ENCODE peak calls at places on chromosomes 12 and 14, in seven cellular contexts. One of them, this sample, is unnamed.

GRCh38 chr12:127174881-127175280 is 1092.1 kb upstream of the TMEM132C start:
- DNase-seq in NCI-H187: no peak
- DNase-seq in adipocyte: no peak
- DNase-seq in progenitor cell of endocrine pancreas: no peak
- DNase-seq in hepatic stellate cell: no peak
- DNase-seq in fibroblast of mammary gland: peak
- DNase-seq in NCI-H1105: no peak
- DNase-seq in this sample: no peak

GRCh38 chr12:4355843-4356327 is 23.6 kb downstream of the FGF23 start:
- DNase-seq in fibroblast of mammary gland: peak
- DNase-seq in adipocyte: peak
- DNase-seq in NCI-H187: no peak
- DNase-seq in progenitor cell of endocrine pancreas: peak
- DNase-seq in NCI-H1105: peak
- DNase-seq in hepatic stellate cell: no peak
- DNase-seq in this sample: no peak

GRCh38 chr12:49901986-49902385 is 1.7 kb downstream of the FAIM2 start:
- DNase-seq in NCI-H1105: no peak
- DNase-seq in hepatic stellate cell: no peak
- DNase-seq in progenitor cell of endocrine pancreas: no peak
- DNase-seq in adipocyte: no peak
- DNase-seq in fibroblast of mammary gland: no peak
- DNase-seq in NCI-H187: no peak
- DNase-seq in this sample: no peak

GRCh38 chr12:115473257-115473956 is 789.4 kb upstream of the TBX3 start:
- DNase-seq in NCI-H1105: no peak
- DNase-seq in adipocyte: no peak
- DNase-seq in NCI-H187: no peak
- DNase-seq in progenitor cell of endocrine pancreas: no peak
- DNase-seq in hepatic stellate cell: no peak
- DNase-seq in fibroblast of mammary gland: no peak
- DNase-seq in this sample: no peak

GRCh38 chr12:49825360-49825970 is 2.7 kb downstream of the NCKAP5L start:
- DNase-seq in NCI-H1105: no peak
- DNase-seq in NCI-H187: no peak
- DNase-seq in progenitor cell of endocrine pancreas: no peak
- DNase-seq in adipocyte: peak
- DNase-seq in fibroblast of mammary gland: peak
- DNase-seq in hepatic stellate cell: no peak
- DNase-seq in this sample: no peak

GRCh38 chr14:105138021-105138541 is 30.5 kb downstream of the JAG2 start:
- DNase-seq in NCI-H187: no peak
- DNase-seq in NCI-H1105: no peak
- DNase-seq in progenitor cell of endocrine pancreas: no peak
- DNase-seq in adipocyte: no peak
- DNase-seq in hepatic stellate cell: no peak
- DNase-seq in fibroblast of mammary gland: no peak
- DNase-seq in this sample: no peak

GRCh38 chr12:12628013-12628412 is 16.3 kb downstream of the CREBL2 start:
- DNase-seq in progenitor cell of endocrine pancreas: no peak
- DNase-seq in adipocyte: peak
- DNase-seq in NCI-H187: no peak
- DNase-seq in hepatic stellate cell: no peak
- DNase-seq in NCI-H1105: no peak
- DNase-seq in fibroblast of mammary gland: peak
- DNase-seq in this sample: no peak

GRCh38 chr12:26121323-26121740 is 3.5 kb downstream of the BHLHE41 start:
- DNase-seq in NCI-H187: no peak
- DNase-seq in progenitor cell of endocrine pancreas: no peak
- DNase-seq in NCI-H1105: no peak
- DNase-seq in adipocyte: no peak
- DNase-seq in fibroblast of mammary gland: no peak
- DNase-seq in hepatic stellate cell: no peak
- DNase-seq in this sample: no peak

GRCh38 chr12:107415834-107416233 is 269.8 kb upstream of the PWP1 start:
- DNase-seq in NCI-H1105: no peak
- DNase-seq in progenitor cell of endocrine pancreas: no peak
- DNase-seq in NCI-H187: no peak
- DNase-seq in adipocyte: peak
- DNase-seq in fibroblast of mammary gland: peak
- DNase-seq in hepatic stellate cell: no peak
- DNase-seq in this sample: no peak

GRCh38 chr12:91746976-91747375 is 398.7 kb downstream of the BTG1 start:
- DNase-seq in progenitor cell of endocrine pancreas: no peak
- DNase-seq in NCI-H1105: no peak
- DNase-seq in hepatic stellate cell: no peak
- DNase-seq in adipocyte: no peak
- DNase-seq in NCI-H187: no peak
- DNase-seq in fibroblast of mammary gland: peak
- DNase-seq in this sample: no peak

GRCh38 chr12:62581288-62582064 is 114.8 kb downstream of the MON2 start:
- DNase-seq in NCI-H187: no peak
- DNase-seq in fibroblast of mammary gland: peak
- DNase-seq in hepatic stellate cell: peak
- DNase-seq in adipocyte: peak
- DNase-seq in progenitor cell of endocrine pancreas: no peak
- DNase-seq in NCI-H1105: no peak
- DNase-seq in this sample: no peak

GRCh38 chr14:103259801-103260628 is 74.0 kb upstream of the EIF5 start:
- DNase-seq in adipocyte: no peak
- DNase-seq in NCI-H187: no peak
- DNase-seq in progenitor cell of endocrine pancreas: no peak
- DNase-seq in hepatic stellate cell: no peak
- DNase-seq in NCI-H1105: no peak
- DNase-seq in fibroblast of mammary gland: no peak
- DNase-seq in this sample: no peak

GRCh38 chr12:55850893-55851292 is 8.2 kb upstream of the MMP19 start:
- DNase-seq in fibroblast of mammary gland: peak
- DNase-seq in adipocyte: peak
- DNase-seq in hepatic stellate cell: no peak
- DNase-seq in progenitor cell of endocrine pancreas: no peak
- DNase-seq in NCI-H1105: no peak
- DNase-seq in NCI-H187: no peak
- DNase-seq in this sample: no peak

GRCh38 chr14:92794547-92794941 is 439 bp downstream of the GOLGA5 start:
- DNase-seq in NCI-H1105: no peak
- DNase-seq in NCI-H187: no peak
- DNase-seq in adipocyte: peak
- DNase-seq in hepatic stellate cell: no peak
- DNase-seq in fibroblast of mammary gland: peak
- DNase-seq in progenitor cell of endocrine pancreas: no peak
- DNase-seq in this sample: no peak

GRCh38 chr14:91364524-91365270 is 52.9 kb downstream of the CCDC88C start:
- DNase-seq in fibroblast of mammary gland: no peak
- DNase-seq in hepatic stellate cell: no peak
- DNase-seq in adipocyte: no peak
- DNase-seq in progenitor cell of endocrine pancreas: no peak
- DNase-seq in NCI-H187: no peak
- DNase-seq in NCI-H1105: no peak
- DNase-seq in this sample: no peak

GRCh38 chr12:124827588-124828184 is 36.0 kb downstream of the SCARB1 start:
- DNase-seq in NCI-H1105: no peak
- DNase-seq in fibroblast of mammary gland: no peak
- DNase-seq in hepatic stellate cell: no peak
- DNase-seq in adipocyte: no peak
- DNase-seq in progenitor cell of endocrine pancreas: no peak
- DNase-seq in NCI-H187: no peak
- DNase-seq in this sample: no peak

GRCh38 chr12:13177373-13177772 is 19.2 kb upstream of the EMP1 start:
- DNase-seq in fibroblast of mammary gland: peak
- DNase-seq in progenitor cell of endocrine pancreas: no peak
- DNase-seq in NCI-H1105: no peak
- DNase-seq in hepatic stellate cell: no peak
- DNase-seq in adipocyte: no peak
- DNase-seq in NCI-H187: no peak
- DNase-seq in this sample: no peak

GRCh38 chr12:25130741-25131188 is 64.2 kb downstream of the DNAI7 start:
- DNase-seq in fibroblast of mammary gland: peak
- DNase-seq in adipocyte: peak
- DNase-seq in NCI-H187: no peak
- DNase-seq in hepatic stellate cell: peak
- DNase-seq in NCI-H1105: peak
- DNase-seq in progenitor cell of endocrine pancreas: no peak
- DNase-seq in this sample: no peak

GRCh38 chr12:48779869-48780268 is 9.0 kb downstream of the ADCY6 start:
- DNase-seq in fibroblast of mammary gland: peak
- DNase-seq in hepatic stellate cell: peak
- DNase-seq in NCI-H1105: no peak
- DNase-seq in NCI-H187: no peak
- DNase-seq in adipocyte: peak
- DNase-seq in progenitor cell of endocrine pancreas: no peak
- DNase-seq in this sample: peak

GRCh38 chr12:101670007-101670671 is 27.3 kb upstream of the CHPT1 start:
- DNase-seq in hepatic stellate cell: peak
- DNase-seq in progenitor cell of endocrine pancreas: no peak
- DNase-seq in NCI-H187: no peak
- DNase-seq in fibroblast of mammary gland: peak
- DNase-seq in NCI-H1105: no peak
- DNase-seq in adipocyte: peak
- DNase-seq in this sample: peak

GRCh38 chr14:99968156-99968920 is 96.9 kb upstream of the EVL start:
- DNase-seq in progenitor cell of endocrine pancreas: no peak
- DNase-seq in hepatic stellate cell: peak
- DNase-seq in NCI-H187: no peak
- DNase-seq in NCI-H1105: no peak
- DNase-seq in fibroblast of mammary gland: peak
- DNase-seq in adipocyte: peak
- DNase-seq in this sample: no peak

GRCh38 chr12:52650520-52651081 is 1.4 kb downstream of the KRT2 start:
- DNase-seq in fibroblast of mammary gland: peak
- DNase-seq in NCI-H187: no peak
- DNase-seq in adipocyte: no peak
- DNase-seq in progenitor cell of endocrine pancreas: no peak
- DNase-seq in NCI-H1105: no peak
- DNase-seq in hepatic stellate cell: peak
- DNase-seq in this sample: no peak

GRCh38 chr12:84599539-84599938 is 313.1 kb downstream of the SLC6A15 start:
- DNase-seq in adipocyte: peak
- DNase-seq in NCI-H1105: no peak
- DNase-seq in NCI-H187: no peak
- DNase-seq in progenitor cell of endocrine pancreas: no peak
- DNase-seq in hepatic stellate cell: no peak
- DNase-seq in fibroblast of mammary gland: peak
- DNase-seq in this sample: no peak

GRCh38 chr14:60304509-60304908 is 55.5 kb downstream of the PPM1A start:
- DNase-seq in NCI-H187: no peak
- DNase-seq in fibroblast of mammary gland: no peak
- DNase-seq in adipocyte: no peak
- DNase-seq in hepatic stellate cell: no peak
- DNase-seq in progenitor cell of endocrine pancreas: no peak
- DNase-seq in NCI-H1105: no peak
- DNase-seq in this sample: no peak

GRCh38 chr14:92551066-92551841 is 37.7 kb downstream of the RIN3 start:
- DNase-seq in adipocyte: no peak
- DNase-seq in NCI-H1105: no peak
- DNase-seq in hepatic stellate cell: no peak
- DNase-seq in NCI-H187: no peak
- DNase-seq in progenitor cell of endocrine pancreas: no peak
- DNase-seq in fibroblast of mammary gland: no peak
- DNase-seq in this sample: no peak

GRCh38 chr12:50581226-50582184 is 76.7 kb downstream of the DIP2B start:
- DNase-seq in adipocyte: peak
- DNase-seq in NCI-H1105: no peak
- DNase-seq in NCI-H187: no peak
- DNase-seq in hepatic stellate cell: no peak
- DNase-seq in progenitor cell of endocrine pancreas: no peak
- DNase-seq in fibroblast of mammary gland: peak
- DNase-seq in this sample: no peak

GRCh38 chr14:105039458-105040205 is 18.7 kb upstream of the CDCA4 start:
- DNase-seq in NCI-H1105: no peak
- DNase-seq in adipocyte: no peak
- DNase-seq in hepatic stellate cell: no peak
- DNase-seq in progenitor cell of endocrine pancreas: no peak
- DNase-seq in NCI-H187: no peak
- DNase-seq in fibroblast of mammary gland: no peak
- DNase-seq in this sample: no peak

GRCh38 chr14:31263485-31264133 is 56.0 kb upstream of the HECTD1 start:
- DNase-seq in adipocyte: peak
- DNase-seq in progenitor cell of endocrine pancreas: no peak
- DNase-seq in NCI-H1105: no peak
- DNase-seq in fibroblast of mammary gland: peak
- DNase-seq in NCI-H187: no peak
- DNase-seq in hepatic stellate cell: peak
- DNase-seq in this sample: no peak

GRCh38 chr14:81436296-81437138 is 36.4 kb upstream of the STON2 start:
- DNase-seq in NCI-H187: peak
- DNase-seq in fibroblast of mammary gland: peak
- DNase-seq in adipocyte: peak
- DNase-seq in progenitor cell of endocrine pancreas: peak
- DNase-seq in NCI-H1105: peak
- DNase-seq in hepatic stellate cell: peak
- DNase-seq in this sample: no peak

GRCh38 chr14:72479471-72479931 is 414.4 kb downstream of the DPF3 start:
- DNase-seq in adipocyte: no peak
- DNase-seq in fibroblast of mammary gland: no peak
- DNase-seq in progenitor cell of endocrine pancreas: no peak
- DNase-seq in NCI-H1105: no peak
- DNase-seq in NCI-H187: no peak
- DNase-seq in hepatic stellate cell: no peak
- DNase-seq in this sample: no peak

GRCh38 chr14:103711516-103712431 is 3.5 kb downstream of the XRCC3 start:
- DNase-seq in progenitor cell of endocrine pancreas: no peak
- DNase-seq in hepatic stellate cell: no peak
- DNase-seq in fibroblast of mammary gland: no peak
- DNase-seq in adipocyte: no peak
- DNase-seq in NCI-H187: no peak
- DNase-seq in NCI-H1105: no peak
- DNase-seq in this sample: no peak

GRCh38 chr14:83085141-83085540 is 1551.5 kb upstream of the SEL1L start:
- DNase-seq in progenitor cell of endocrine pancreas: no peak
- DNase-seq in fibroblast of mammary gland: no peak
- DNase-seq in hepatic stellate cell: no peak
- DNase-seq in adipocyte: no peak
- DNase-seq in NCI-H1105: no peak
- DNase-seq in NCI-H187: no peak
- DNase-seq in this sample: no peak

GRCh38 chr14:97120204-97121120 is 323.3 kb downstream of the VRK1 start:
- DNase-seq in NCI-H187: no peak
- DNase-seq in hepatic stellate cell: no peak
- DNase-seq in fibroblast of mammary gland: no peak
- DNase-seq in NCI-H1105: no peak
- DNase-seq in adipocyte: no peak
- DNase-seq in progenitor cell of endocrine pancreas: no peak
- DNase-seq in this sample: no peak

GRCh38 chr12:51321882-51322281 is 2.1 kb downstream of the BIN2 start:
- DNase-seq in NCI-H1105: no peak
- DNase-seq in NCI-H187: no peak
- DNase-seq in progenitor cell of endocrine pancreas: no peak
- DNase-seq in hepatic stellate cell: no peak
- DNase-seq in adipocyte: no peak
- DNase-seq in fibroblast of mammary gland: no peak
- DNase-seq in this sample: no peak

GRCh38 chr12:4279120-4279690 is 5.6 kb downstream of the CCND2 start:
- DNase-seq in progenitor cell of endocrine pancreas: no peak
- DNase-seq in NCI-H187: no peak
- DNase-seq in hepatic stellate cell: no peak
- DNase-seq in NCI-H1105: no peak
- DNase-seq in fibroblast of mammary gland: no peak
- DNase-seq in adipocyte: no peak
- DNase-seq in this sample: no peak

GRCh38 chr14:99320621-99321235 is 48.7 kb upstream of the BCL11B start:
- DNase-seq in hepatic stellate cell: no peak
- DNase-seq in progenitor cell of endocrine pancreas: no peak
- DNase-seq in fibroblast of mammary gland: no peak
- DNase-seq in adipocyte: no peak
- DNase-seq in NCI-H1105: no peak
- DNase-seq in NCI-H187: no peak
- DNase-seq in this sample: no peak

GRCh38 chr12:28975564-28976340 is 173.3 kb upstream of the FAR2 start:
- DNase-seq in progenitor cell of endocrine pancreas: no peak
- DNase-seq in NCI-H1105: no peak
- DNase-seq in NCI-H187: no peak
- DNase-seq in fibroblast of mammary gland: no peak
- DNase-seq in hepatic stellate cell: no peak
- DNase-seq in adipocyte: no peak
- DNase-seq in this sample: no peak

GRCh38 chr12:85281947-85282312 is 1.9 kb downstream of the ALX1 start:
- DNase-seq in progenitor cell of endocrine pancreas: no peak
- DNase-seq in adipocyte: no peak
- DNase-seq in hepatic stellate cell: no peak
- DNase-seq in NCI-H187: no peak
- DNase-seq in fibroblast of mammary gland: no peak
- DNase-seq in NCI-H1105: no peak
- DNase-seq in this sample: no peak